ENCODE peak calls at places on chromosomes 7 and 10, in four cellular contexts. V is K562, F is A549, W is HepG2. C is an unnamed sample.

GRCh38 chr10:12981570-12981969 is 19.9 kb downstream of the CCDC3 start:
- DNase-seq in V (no peak), W (no peak), F (peak; percentile 22), C (no peak)

GRCh38 chr10:123563581-123563855 is 102.6 kb upstream of the GPR26 start:
- DNase-seq in W (no peak), V (no peak), F (no peak), C (no peak)

GRCh38 chr7:135334830-135335543 is 101.3 kb downstream of the STRA8 start:
- DNase-seq in V (no peak), F (no peak), W (no peak), C (no peak)

GRCh38 chr7:51633596-51633995 is 317.0 kb upstream of the COBL start:
- DNase-seq in V (no peak), W (no peak), F (no peak), C (no peak)

GRCh38 chr10:69234447-69234846 is 14.3 kb downstream of the HKDC1 start:
- DNase-seq in W (no peak), V (no peak), F (no peak), C (no peak)

GRCh38 chr10:78458983-78459638 is 425.4 kb downstream of the RPS24 start:
- DNase-seq in W (peak; percentile 99), V (peak; percentile 47), F (peak; percentile 92), C (no peak)

GRCh38 chr7:131354390-131354789 is 26.7 kb downstream of the MKLN1 start:
- DNase-seq in F (no peak), V (no peak), W (no peak), C (no peak)

GRCh38 chr10:13862541-13863233 is 275.9 kb downstream of the PRPF18 start:
- DNase-seq in W (no peak), V (no peak), F (no peak), C (no peak)

GRCh38 chr10:78935697-78936407 is 132.9 kb upstream of the ZMIZ1 start:
- DNase-seq in V (no peak), F (no peak), W (no peak), C (no peak)

GRCh38 chr7:90212149-90212495 is 582 bp downstream of the STEAP2 start:
- DNase-seq in V (no peak), W (no peak), F (peak; percentile 25), C (no peak)

GRCh38 chr10:113053881-113054280 is 103.8 kb downstream of the TCF7L2 start:
- DNase-seq in W (no peak), V (no peak), F (no peak), C (peak; percentile 67)

GRCh38 chr7:15131661-15132060 is 229.1 kb upstream of the DGKB start:
- DNase-seq in F (no peak), W (no peak), V (no peak), C (no peak)

GRCh38 chr7:58086461-58086860 is 636.5 kb downstream of the ZNF716 start:
- DNase-seq in W (no peak), V (no peak), F (no peak), C (no peak)

GRCh38 chr10:133022784-133023115 is 65.0 kb upstream of the ADGRA1 start:
- DNase-seq in V (no peak), F (no peak), W (no peak), C (no peak)

GRCh38 chr10:44261296-44261695 is 123.6 kb downstream of the CXCL12 start:
- DNase-seq in V (no peak), W (no peak), F (no peak), C (no peak)

GRCh38 chr10:7512487-7512886 is 101.7 kb upstream of the SFMBT2 start:
- DNase-seq in V (peak; percentile 17), F (no peak), W (peak; percentile 36), C (peak; percentile 36)

GRCh38 chr10:124125305-124126116 is 32.1 kb upstream of the CHST15 start:
- DNase-seq in V (no peak), W (peak; percentile 25), F (peak; percentile 30), C (peak; percentile 35)

GRCh38 chr10:28674782-28675181 is 2.5 kb upstream of the BAMBI start:
- DNase-seq in V (peak; percentile 43), F (no peak), W (no peak), C (no peak)

GRCh38 chr10:24467094-24467493 is 256.6 kb downstream of the ARHGAP21 start:
- DNase-seq in F (no peak), W (no peak), V (no peak), C (no peak)

GRCh38 chr10:24822557-24822956 is 98.9 kb upstream of the ARHGAP21 start:
- DNase-seq in F (no peak), W (no peak), V (no peak), C (no peak)

GRCh38 chr7:150401424-150401790 is 22.3 kb downstream of the ZNF775 start:
- DNase-seq in V (no peak), W (no peak), F (no peak), C (no peak)

GRCh38 chr10:29471483-29471859 is 163.3 kb downstream of the SVIL start:
- DNase-seq in W (no peak), F (no peak), V (peak; percentile 31), C (no peak)

GRCh38 chr10:43046288-43046991 is 30.4 kb upstream of the RET start:
- DNase-seq in W (no peak), V (peak; percentile 24), F (no peak), C (no peak)

GRCh38 chr7:159177270-159178036 is 32.8 kb upstream of the VIPR2 start:
- DNase-seq in V (no peak), W (no peak), F (no peak), C (no peak)

GRCh38 chr10:123746016-123746415 is 79.9 kb downstream of the GPR26 start:
- DNase-seq in F (no peak), V (no peak), W (no peak), C (no peak)

GRCh38 chr7:111855161-111855841 is 293.0 kb upstream of the IMMP2L start:
- DNase-seq in W (peak; percentile 21), V (peak; percentile 40), F (peak; percentile 58), C (peak; percentile 25)
- TF ChIP-seq NR3C1 in W (no peak), V (no peak), F (no peak), C (no peak)

GRCh38 chr10:63977329-63977923 is 456.2 kb downstream of the REEP3 start:
- DNase-seq in W (peak; percentile 43), F (peak; percentile 60), V (peak; percentile 64), C (peak; percentile 60)

GRCh38 chr10:63976538-63976937 is 455.3 kb downstream of the REEP3 start:
- DNase-seq in V (peak; percentile 67), W (peak; percentile 29), F (peak; percentile 44), C (peak; percentile 75)

DNA sequence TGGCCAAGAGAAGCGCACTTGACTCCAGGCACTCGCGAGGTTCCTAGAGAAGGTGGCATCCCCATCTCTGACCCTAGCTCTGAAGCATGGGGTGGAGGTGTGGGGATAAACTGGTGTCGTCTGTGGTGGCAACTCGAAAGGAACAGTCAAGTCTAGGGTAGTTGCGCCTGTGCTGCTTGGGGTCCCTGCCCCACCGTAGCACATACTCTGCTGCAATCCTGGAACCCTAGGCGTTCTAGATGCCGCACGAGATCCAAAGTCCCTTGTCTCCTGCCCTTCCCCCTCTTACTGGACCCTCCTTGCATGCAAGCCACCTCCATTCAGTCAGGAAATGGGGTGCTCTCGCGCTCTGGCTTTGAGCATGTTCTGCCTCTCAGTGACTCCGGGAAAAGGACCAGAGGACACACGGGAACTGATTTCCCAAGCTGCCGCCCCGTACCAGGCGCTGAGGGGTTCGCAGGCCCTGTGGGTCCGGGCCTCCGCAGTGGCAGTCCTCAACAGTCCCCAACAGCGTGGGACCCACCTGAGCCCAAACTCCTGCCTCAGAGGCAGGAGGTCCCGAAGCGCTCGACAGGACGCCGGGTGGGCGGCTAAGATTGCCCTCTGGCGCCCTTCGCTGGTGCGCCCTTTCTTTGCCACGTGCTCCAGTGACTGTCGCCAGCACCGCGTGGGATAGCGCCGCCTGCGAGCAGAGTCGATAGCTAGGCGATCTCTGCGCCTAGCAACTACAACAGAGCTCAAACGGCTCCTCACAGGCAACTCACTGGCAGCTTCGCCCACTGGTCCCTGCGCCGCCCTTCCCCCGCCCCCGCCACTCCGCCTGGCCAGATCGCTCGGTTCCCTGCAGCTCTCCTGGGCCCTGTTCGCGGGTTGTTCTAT is 452.0 kb downstream of the REEP3 start:
- DNase-seq in V (peak; percentile 6), F (no peak), W (no peak), C (peak; percentile 20)
- TF ChIP-seq NR3C1 in V (no peak), F (no peak), W (no peak), C (no peak)

DNA sequence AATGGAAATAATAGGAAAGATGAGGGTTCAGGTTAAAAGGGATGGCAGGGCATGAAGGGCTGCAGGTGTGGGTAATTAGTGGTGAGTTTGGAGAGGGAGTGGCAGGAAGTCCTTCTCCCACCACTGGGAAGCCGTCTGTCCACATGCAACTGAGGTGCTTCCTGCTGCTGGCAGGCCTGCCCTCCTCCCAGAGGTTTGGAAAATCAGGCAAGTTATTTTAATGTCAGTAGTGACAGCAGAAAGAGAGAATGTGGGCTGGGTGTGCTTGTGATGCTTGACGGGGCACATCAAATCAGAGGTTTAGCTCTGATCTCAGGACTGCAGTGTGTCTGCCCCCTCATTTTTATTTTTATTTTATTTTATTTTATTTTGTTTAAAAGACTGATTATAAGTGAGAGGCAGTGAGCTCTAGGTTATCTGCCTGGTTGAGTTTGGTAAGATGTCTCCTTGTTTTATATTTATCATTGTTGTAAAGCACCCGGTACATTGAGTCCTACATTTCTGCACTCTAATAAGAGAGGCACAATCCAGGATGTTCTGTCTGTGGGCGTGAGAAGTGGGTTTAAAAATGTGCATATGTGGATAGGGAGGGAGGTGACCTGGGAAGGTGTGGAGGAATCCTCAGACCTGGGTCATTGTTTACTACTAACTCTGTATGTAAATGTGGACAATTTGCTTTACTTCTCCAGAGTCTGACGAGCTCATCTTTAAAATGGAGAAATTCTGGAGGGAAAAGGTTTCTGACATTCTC is 504.4 kb downstream of the LRMDA start:
- DNase-seq in V (no peak), W (no peak), F (no peak), C (no peak)
- TF ChIP-seq NR3C1 in V (no peak), W (no peak), F (no peak), C (no peak)

GRCh38 chr7:98115746-98116525 is 9.3 kb downstream of the LMTK2 start:
- DNase-seq in W (no peak), F (no peak), V (no peak), C (no peak)
- TF ChIP-seq NR3C1 in W (no peak), F (no peak), V (no peak), C (no peak)

DNA sequence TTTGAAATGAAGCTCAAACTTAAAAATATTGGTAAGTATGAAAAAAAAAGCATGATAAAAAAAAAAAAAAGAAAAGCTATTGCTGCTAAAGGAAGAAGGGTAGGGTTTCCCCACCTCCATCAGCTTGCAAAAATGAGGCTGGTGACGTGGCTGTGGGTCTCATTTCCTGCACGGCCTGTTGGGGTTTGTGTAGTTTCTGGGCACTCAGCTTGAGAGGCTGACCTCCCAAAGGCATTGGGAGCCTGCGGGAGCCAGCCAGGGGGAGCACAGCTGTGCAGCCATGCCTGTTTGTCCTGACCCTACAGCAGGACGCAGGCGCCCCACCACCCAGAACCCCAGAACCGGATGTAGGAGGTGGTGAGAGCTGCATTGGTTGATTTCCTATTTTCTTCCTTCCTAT is 48.8 kb upstream of the CARD11 start:
- DNase-seq in V (no peak), W (no peak), F (no peak), C (no peak)
- TF ChIP-seq NR3C1 in V (no peak), W (no peak), F (no peak), C (no peak)